ENCODE peak calls at places on chromosomes 11 and 22, in four cellular contexts. E is PC-3, P is cardiac muscle cell, Y is tibial artery. S is an unnamed sample. For H3K9me3, the result is how much of the 10 kb centered on the place peaks cover.

GRCh38 chr11:86743223-86744118 is 56.9 kb upstream of the PRSS23 start:
- DNase-seq in E (peak), P (peak), Y (peak), S (no peak)

GRCh38 chr11:67418476-67419281 is 3.2 kb downstream of the CARNS1 start:
- DNase-seq in E (no peak), P (no peak), Y (no peak), S (peak)

GRCh38 chr11:57345555-57346151 is 7.5 kb downstream of the P2RX3 start:
- DNase-seq in E (peak), P (peak), Y (no peak), S (peak)

GRCh38 chr11:75311858-75312288 is 39.6 kb downstream of the ARRB1 start:
- DNase-seq in E (no peak), P (no peak), Y (peak), S (peak)

GRCh38 chr22:40661661-40662060 is 17.6 kb upstream of the MCHR1 start:
- DNase-seq in E (no peak), P (no peak), Y (no peak), S (no peak)

GRCh38 chr22:46535876-46536558 is 1.4 kb downstream of the CELSR1 start:
- DNase-seq in E (no peak), P (no peak), Y (no peak), S (peak)

GRCh38 chr11:62851807-62852522 is 12.6 kb upstream of the WDR74 start:
- DNase-seq in E (peak), P (no peak), Y (no peak), S (no peak)

GRCh38 chr11:86620796-86621575 is 51.4 kb downstream of the ME3 start:
- DNase-seq in E (no peak), P (no peak), Y (no peak), S (no peak)

GRCh38 chr22:36215976-36216375 is 14.4 kb upstream of the APOL4 start:
- DNase-seq in E (no peak), P (no peak), Y (no peak), S (no peak)

GRCh38 chr22:24093855-24094254 is 82.8 kb downstream of the CABIN1 start:
- DNase-seq in E (no peak), P (no peak), Y (no peak), S (no peak)

GRCh38 chr11:19241260-19242183 is 777 bp upstream of the E2F8 start:
- DNase-seq in E (peak), P (peak), Y (no peak), S (peak)

GRCh38 chr11:116124916-116125714 is 620.9 kb upstream of the CADM1 start:
- DNase-seq in E (no peak), P (no peak), Y (no peak), S (no peak)

GRCh38 chr11:64340671-64341335 is 799 bp downstream of the CCDC88B start:
- DNase-seq in E (no peak), P (peak), Y (peak), S (no peak)

GRCh38 chr22:23192133-23192532 is 11.8 kb downstream of the BCR start:
- DNase-seq in E (no peak), P (peak), Y (no peak), S (no peak)

GRCh38 chr11:133383689-133384088 is 148.6 kb downstream of the OPCML start:
- DNase-seq in E (no peak), P (no peak), Y (no peak), S (no peak)

GRCh38 chr11:133388260-133388659 is 144.0 kb downstream of the OPCML start:
- DNase-seq in E (no peak), P (no peak), Y (no peak), S (no peak)

GRCh38 chr11:133384731-133385130 is 147.6 kb downstream of the OPCML start:
- DNase-seq in E (no peak), P (no peak), Y (no peak), S (no peak)

GRCh38 chr11:133386852-133387251 is 145.4 kb downstream of the OPCML start:
- DNase-seq in E (no peak), P (no peak), Y (no peak), S (no peak)

GRCh38 chr11:133386262-133386661 is 146.0 kb downstream of the OPCML start:
- DNase-seq in E (no peak), P (no peak), Y (no peak), S (no peak)
- H3K9me3 ChIP-seq in E (under half), P (under half), Y (under half), S (under half)

DNA sequence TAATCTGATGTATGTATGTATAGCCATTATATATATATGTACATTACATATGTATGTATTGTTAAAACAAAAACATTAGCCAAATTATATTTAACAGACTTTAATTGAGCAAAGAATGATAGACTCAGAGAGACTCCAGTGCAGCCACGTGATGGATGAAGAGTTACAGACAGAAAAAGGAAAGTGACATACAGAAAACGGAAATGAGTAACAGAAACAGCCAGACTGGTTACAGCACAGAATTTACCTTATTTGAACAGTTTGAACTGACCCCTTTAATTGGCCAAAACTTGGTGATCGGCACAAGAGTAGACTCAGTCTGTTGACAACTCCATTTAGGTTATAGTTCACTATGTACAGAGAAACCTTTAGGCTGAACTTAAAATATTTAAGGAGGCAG is 35.0 kb downstream of the CHORDC1 start:
- DNase-seq in E (no peak), P (no peak), Y (no peak), S (no peak)
- TF ChIP-seq CTCF in E (no peak), P (no peak), Y (no peak), S (no peak)

DNA sequence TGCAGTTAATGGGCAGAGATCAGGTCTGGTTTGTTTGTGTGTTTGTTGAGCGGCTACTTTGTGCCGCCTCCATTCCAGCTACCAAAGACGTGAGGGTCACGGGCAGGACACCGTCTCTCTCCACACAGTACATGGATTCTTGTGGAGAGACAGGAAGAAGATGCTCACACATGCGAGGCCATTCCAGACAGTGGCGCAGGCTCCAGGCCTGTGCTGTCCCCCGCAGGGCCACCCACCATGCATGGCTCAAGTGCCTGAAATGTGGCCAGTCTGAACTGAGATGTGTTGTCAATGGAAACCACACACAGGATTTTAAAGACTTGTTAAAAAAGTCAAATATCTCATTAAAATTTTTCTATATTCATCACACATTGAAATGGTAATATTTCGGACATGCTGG is 848.3 kb downstream of the TBC1D22A start:
- DNase-seq in E (no peak), P (no peak), Y (no peak), S (no peak)
- H3K9me3 ChIP-seq in E (under half), P (under half), Y (under half), S (under half)

DNA sequence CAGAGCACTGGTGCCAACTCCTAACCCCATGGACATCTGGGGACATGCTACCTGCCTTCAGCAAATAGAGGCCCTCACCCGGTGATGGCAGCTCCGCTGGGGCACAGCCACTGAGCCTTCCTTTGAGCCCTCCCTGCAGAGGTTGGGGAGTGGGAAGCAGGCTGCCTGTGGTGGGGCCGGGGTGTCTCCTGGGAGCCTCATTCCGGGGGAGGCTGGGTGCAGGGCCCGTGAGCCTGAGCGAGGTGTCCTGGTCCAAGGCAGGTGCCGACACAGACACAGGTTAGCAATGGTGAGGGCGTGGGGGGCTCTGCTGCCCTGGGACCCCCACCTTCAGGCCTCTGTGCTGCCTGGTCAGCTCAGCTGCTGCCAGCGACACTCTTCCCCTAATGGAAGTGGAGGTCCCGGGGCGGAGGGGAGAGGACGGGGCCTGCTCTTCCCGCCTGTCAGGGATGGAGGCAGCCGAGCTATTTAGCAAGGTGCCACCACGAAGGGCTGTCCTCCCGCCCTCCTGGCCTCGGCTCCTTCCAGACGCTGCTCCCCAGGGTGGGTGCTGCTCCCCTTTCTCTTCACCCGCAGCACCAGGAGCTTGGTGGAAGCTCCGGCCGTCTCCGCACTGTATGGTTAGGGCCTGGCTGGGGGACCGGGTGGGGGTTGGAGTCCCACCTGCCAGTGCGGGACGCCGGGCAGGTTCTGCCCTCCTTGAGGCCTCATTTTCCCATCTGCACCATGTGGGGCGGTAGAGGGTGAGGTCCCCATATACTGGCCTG is 11.2 kb downstream of the TSPAN4 start:
- DNase-seq in E (no peak), P (no peak), Y (no peak), S (no peak)
- TF ChIP-seq CTCF in E (no peak), P (no peak), Y (no peak), S (no peak)

DNA sequence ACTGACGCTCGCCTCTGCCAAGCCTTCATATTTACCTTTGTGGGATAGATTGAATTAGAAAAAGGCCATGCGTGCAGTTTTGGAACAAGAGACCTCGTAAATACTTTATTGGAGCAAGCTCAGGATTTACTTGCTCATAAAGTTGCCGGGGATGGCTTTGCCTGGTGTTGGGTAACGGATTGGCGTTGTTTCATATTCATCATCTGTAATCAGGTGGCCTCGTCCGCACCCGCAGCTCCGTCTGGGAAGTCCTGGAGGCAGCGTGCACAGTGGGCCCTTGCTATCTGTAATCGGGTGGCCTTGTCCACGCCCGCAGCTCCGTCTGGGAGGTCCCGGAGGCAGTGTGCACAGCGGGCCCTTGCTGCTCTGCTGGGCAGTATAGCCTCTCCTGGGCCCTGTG is 1209.3 kb downstream of the BRD1 start:
- DNase-seq in E (no peak), P (no peak), Y (no peak), S (no peak)
- H3K9me3 ChIP-seq in E (under half), P (under half), Y (under half), S (under half)

GRCh38 chr22:50531546-50532352 is 1.9 kb upstream of the TYMP start:
- DNase-seq in E (peak), P (peak), Y (peak), S (peak)
- TF ChIP-seq CTCF in E (no peak), P (no peak), Y (no peak), S (no peak)

DNA sequence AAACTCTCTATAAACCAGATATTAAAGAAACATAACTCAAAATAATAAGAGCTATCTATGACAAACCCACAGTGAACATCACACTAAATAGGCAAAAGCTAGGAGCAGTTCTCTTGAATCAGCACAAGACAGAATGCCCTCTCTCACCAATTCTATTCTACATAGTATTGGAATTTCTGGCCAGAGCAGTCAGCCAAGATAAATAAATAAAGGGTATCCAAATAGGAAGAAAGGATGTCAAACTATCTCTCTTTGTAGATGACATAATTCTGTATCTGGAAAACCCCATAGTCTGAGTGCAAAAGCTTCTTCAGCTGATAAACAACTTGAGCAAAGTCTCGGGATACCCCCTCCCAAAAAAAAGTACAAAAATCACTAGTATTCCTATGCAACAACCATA is 359.8 kb downstream of the LRRC4C start:
- DNase-seq in E (no peak), P (no peak), Y (no peak), S (no peak)
- H3K9me3 ChIP-seq in E (under half), P (under half), Y (under half), S (under half)

GRCh38 chr22:44828193-44828592 is 75.8 kb downstream of the ARHGAP8 start:
- DNase-seq in E (peak), P (peak), Y (no peak), S (no peak)
- TF ChIP-seq CTCF in E (peak), P (peak), Y (no peak), S (peak)

DNA sequence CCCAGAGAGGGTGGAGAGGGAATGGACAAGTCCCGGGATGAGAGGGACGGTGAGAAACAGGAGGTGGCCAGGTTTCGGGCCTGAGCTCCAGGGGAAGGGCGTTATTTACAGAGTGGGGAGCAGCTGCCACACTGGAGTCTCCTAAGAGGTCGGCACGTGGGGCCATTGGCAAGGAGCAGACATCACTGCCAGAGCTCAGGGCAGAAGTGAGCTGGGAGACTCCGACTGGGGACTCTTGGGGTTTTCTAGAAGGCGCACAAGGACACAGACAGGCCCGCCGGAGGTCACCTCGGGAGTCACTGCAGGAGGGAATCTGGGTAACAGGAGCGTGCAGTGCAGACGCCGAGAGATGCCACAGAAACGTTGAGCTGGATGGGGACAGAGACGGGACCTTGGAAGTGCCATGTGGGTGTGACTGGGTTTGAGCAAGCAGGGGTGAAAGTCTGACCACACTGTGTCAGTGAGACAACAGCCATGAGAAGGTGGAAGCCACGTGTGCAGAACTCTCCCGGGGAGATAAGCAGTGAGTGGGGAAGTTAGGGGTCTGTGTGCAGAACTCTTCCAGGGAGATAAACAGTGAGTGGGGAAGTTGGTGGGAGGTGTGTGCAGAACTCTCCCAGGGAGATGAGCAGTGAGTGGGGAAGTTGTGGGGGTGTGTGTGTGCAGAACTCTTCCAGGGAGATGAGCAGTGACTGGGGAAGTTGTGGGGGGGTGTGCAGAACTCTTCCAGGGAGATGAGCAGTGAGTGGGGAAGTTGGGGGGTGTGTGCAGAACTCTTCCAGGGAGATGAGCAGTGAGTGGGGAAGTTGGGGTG is 187.5 kb downstream of the SHANK2 start:
- DNase-seq in E (no peak), P (no peak), Y (no peak), S (no peak)
- H3K9me3 ChIP-seq in E (under half), P (under half), Y (under half), S (under half)

S was measured in left ventricle myocardium inferior.